ENCODE peak calls at places on chromosome X, in four cellular contexts. H, T, Z and G are unnamed samples.

GRCh38 chrX:107451754-107452153 is 2.3 kb downstream of the FRMPD3 start:
- DNase-seq in H (no peak), T (no peak), Z (no peak), G (no peak)

GRCh38 chrX:119999087-119999634 is 55.6 kb upstream of the NKAP start:
- DNase-seq in H (no peak), T (no peak), Z (no peak), G (no peak)

GRCh38 chrX:150155396-150156048 is 207.6 kb upstream of the MAMLD1 start:
- DNase-seq in Z (no peak), H (peak; percentile 61), T (no peak), G (no peak)

GRCh38 chrX:122238801-122239200 is 945.3 kb upstream of the GRIA3 start:
- DNase-seq in H (no peak), Z (no peak), T (no peak), G (no peak)

GRCh38 chrX:26789751-26790150 is 573.8 kb downstream of the MAGEB5 start:
- DNase-seq in Z (no peak), H (no peak), T (no peak), G (no peak)

GRCh38 chrX:66914082-66914481 is 275.2 kb upstream of the EDA2R start:
- DNase-seq in H (no peak), T (no peak), Z (no peak), G (no peak)

GRCh38 chrX:68691102-68691501 is 43.6 kb downstream of the STARD8 start:
- DNase-seq in Z (no peak), H (no peak), T (no peak), G (no peak)

GRCh38 chrX:65821721-65822496 is 154.5 kb downstream of the MSN start:
- DNase-seq in H (no peak), T (no peak), Z (no peak), G (no peak)

GRCh38 chrX:150767475-150768131 is 74.4 kb downstream of the MTMR1 start:
- DNase-seq in Z (no peak), H (no peak), T (peak; percentile 50), G (no peak)

GRCh38 chrX:153865321-153865580 is 20.7 kb downstream of the L1CAM start:
- DNase-seq in T (no peak), H (no peak), Z (no peak), G (no peak)

GRCh38 chrX:97267376-97267775 is 383.7 kb downstream of the RPA4 start:
- DNase-seq in Z (no peak), H (no peak), T (no peak), G (no peak)

GRCh38 chrX:2650037-2650436 is 41.1 kb upstream of the CD99 start:
- DNase-seq in T (no peak), Z (no peak), H (no peak), G (no peak)

GRCh38 chrX:14357314-14357713 is 172.0 kb upstream of the GLRA2 start:
- DNase-seq in Z (no peak), T (no peak), H (no peak), G (no peak)

GRCh38 chrX:72360326-72360725 is 54.6 kb upstream of the CITED1 start:
- DNase-seq in H (no peak), T (no peak), Z (no peak), G (no peak)

GRCh38 chrX:132958086-132958703 is at the start of gene HS6ST2:
- DNase-seq in T (no peak), Z (no peak), H (peak; percentile 67), G (no peak)

GRCh38 chrX:136395271-136395670 is 92.5 kb upstream of the BRS3 start:
- DNase-seq in T (no peak), H (no peak), Z (no peak), G (no peak)

GRCh38 chrX:135345328-135345645 is 36.0 kb downstream of the ETDC start:
- DNase-seq in T (no peak), H (peak; percentile 30), Z (no peak), G (no peak)

GRCh38 chrX:95058815-95059214 is 1384.8 kb downstream of the FAM133A start:
- DNase-seq in Z (no peak), T (no peak), H (no peak), G (no peak)

GRCh38 chrX:10574663-10575062 is 45.7 kb downstream of the MID1 start:
- DNase-seq in H (no peak), T (no peak), Z (no peak), G (no peak)

GRCh38 chrX:15465347-15465746 is 27.8 kb downstream of the PIR start:
- DNase-seq in Z (no peak), H (peak; percentile 28), T (no peak), G (no peak)

GRCh38 chrX:15946783-15947550 is 92.4 kb upstream of the AP1S2 start:
- DNase-seq in T (no peak), H (no peak), Z (no peak), G (no peak)

GRCh38 chrX:18640686-18641085 is 31.2 kb downstream of the RS1 start:
- DNase-seq in Z (peak; percentile 40), T (no peak), H (no peak), G (peak; percentile 54)

GRCh38 chrX:10582215-10582733 is 38.1 kb downstream of the MID1 start:
- DNase-seq in T (peak; percentile 31), Z (no peak), H (no peak), G (no peak)

GRCh38 chrX:131783555-131784338 is 239.4 kb upstream of the STK26 start:
- DNase-seq in H (no peak), Z (no peak), T (no peak), G (no peak)

GRCh38 chrX:5068550-5068949 is 1160.1 kb downstream of the NLGN4X start:
- DNase-seq in Z (no peak), T (no peak), H (no peak), G (no peak)

GRCh38 chrX:40964008-40964407 is 121.2 kb upstream of the USP9X start:
- DNase-seq in H (no peak), Z (no peak), T (no peak), G (no peak)

GRCh38 chrX:118971552-118971951 is 2.9 kb upstream of the LONRF3 start:
- DNase-seq in H (no peak), Z (peak; percentile 64), T (no peak), G (no peak)

GRCh38 chrX:118965395-118965794 is 9.0 kb upstream of the LONRF3 start:
- DNase-seq in T (peak; percentile 50), Z (no peak), H (no peak), G (no peak)

GRCh38 chrX:118963159-118963558 is 11.3 kb upstream of the LONRF3 start:
- DNase-seq in H (no peak), Z (no peak), T (no peak), G (no peak)

GRCh38 chrX:118964252-118964651 is 10.2 kb upstream of the LONRF3 start:
- DNase-seq in Z (no peak), T (no peak), H (no peak), G (no peak)

GRCh38 chrX:118968031-118968430 is 6.4 kb upstream of the LONRF3 start:
- DNase-seq in H (no peak), Z (no peak), T (no peak), G (no peak)
- TF ChIP-seq YY1 in H (no peak), Z (no peak), T (no peak), G (no peak)

GRCh38 chrX:22666441-22666840 is 333.3 kb upstream of the DDX53 start:
- DNase-seq in T (peak; percentile 47), H (peak; percentile 31), Z (peak; percentile 49), G (no peak)
- TF ChIP-seq YY1 in T (no peak), H (no peak), Z (no peak), G (no peak)

GRCh38 chrX:38192007-38192625 is 28.6 kb downstream of the SRPX start:
- DNase-seq in Z (no peak), H (peak; percentile 37), T (peak; percentile 9), G (no peak)
- TF ChIP-seq YY1 in Z (no peak), H (no peak), T (no peak), G (no peak)

DNA sequence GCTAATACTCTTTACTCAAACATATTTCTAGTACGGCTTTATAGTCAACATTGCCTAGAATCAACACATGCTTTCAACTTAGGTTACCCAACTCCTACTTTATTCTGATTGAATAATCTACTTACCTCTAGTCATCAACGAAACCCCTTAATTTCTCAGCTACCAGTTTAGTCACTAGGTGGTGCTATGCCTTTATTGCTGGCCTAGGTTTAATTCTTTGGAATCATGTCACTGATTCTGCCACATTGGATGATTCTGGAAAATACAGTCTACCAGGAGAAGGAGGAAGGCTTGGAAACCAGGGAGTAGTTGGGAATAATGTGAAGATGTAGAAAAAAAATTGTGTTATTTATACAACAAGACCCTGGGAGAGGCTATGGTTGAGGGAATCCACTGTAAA is 167.7 kb downstream of the DCAF12L2 start:
- DNase-seq in Z (no peak), H (peak; percentile 1), T (no peak), G (no peak)
- TF ChIP-seq YY1 in Z (no peak), H (no peak), T (no peak), G (no peak)

DNA sequence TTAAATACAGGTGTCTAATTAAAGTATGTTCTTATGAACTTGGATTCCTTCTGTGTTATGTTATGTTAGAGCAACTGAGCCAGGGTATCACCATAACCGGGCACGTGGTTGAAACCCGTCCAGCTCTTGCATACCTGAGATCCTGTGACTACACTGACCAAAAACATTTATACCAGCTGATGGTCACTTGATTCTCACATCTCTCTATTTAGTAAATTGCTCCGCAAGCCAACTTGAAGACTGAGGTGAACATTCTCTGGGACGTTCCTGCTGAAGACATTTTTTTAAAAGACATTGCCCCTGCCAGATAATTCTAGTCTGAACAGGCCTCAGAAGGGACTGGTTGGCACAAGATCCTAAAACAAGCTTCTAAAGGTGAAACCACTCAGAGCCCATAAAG is 550.0 kb upstream of the DIPK2B start:
- DNase-seq in H (no peak), T (no peak), Z (no peak), G (no peak)
- TF ChIP-seq YY1 in H (no peak), T (no peak), Z (no peak), G (no peak)